ENCODE peak calls at places on chromosome 13, in six cellular contexts. W is neuronal stem cell, E is IMR-90, P is H9, F is H1, S is mesenchymal stem cell. Y is an unnamed sample.

GRCh38 chr13:20565120-20565736 is 1.7 kb upstream of the IFT88 start:
- DNase-seq in W (no peak), E (no peak), P (no peak), F (no peak), S (no peak), Y (peak)

GRCh38 chr13:102580552-102581169 is 16.1 kb upstream of the TPP2 start:
- DNase-seq in W (peak), E (peak), P (no peak), F (no peak), S (peak), Y (peak)

GRCh38 chr13:20197361-20197834 is 4.7 kb upstream of the GJB2 start:
- DNase-seq in W (peak), E (peak), P (no peak), F (no peak), S (peak), Y (no peak)

GRCh38 chr13:83731113-83731512 is 151.2 kb downstream of the SLITRK1 start:
- DNase-seq in W (no peak), E (no peak), P (no peak), F (no peak), S (no peak), Y (no peak)

GRCh38 chr13:107271226-107271625 is 703.3 kb upstream of the ARGLU1 start:
- DNase-seq in W (no peak), E (peak), P (peak), F (peak), S (peak), Y (no peak)

GRCh38 chr13:79724348-79725103 is 243.6 kb downstream of the NDFIP2 start:
- DNase-seq in W (no peak), E (no peak), P (no peak), F (no peak), S (no peak), Y (no peak)

GRCh38 chr13:84940167-84940566 is 859.1 kb downstream of the SLITRK6 start:
- DNase-seq in W (no peak), E (no peak), P (no peak), F (no peak), S (no peak), Y (no peak)

GRCh38 chr13:75137911-75138571 is 343.9 kb downstream of the TBC1D4 start:
- DNase-seq in W (no peak), E (no peak), P (no peak), F (no peak), S (no peak), Y (no peak)

GRCh38 chr13:78323848-78324247 is 279.5 kb downstream of the POU4F1 start:
- DNase-seq in W (no peak), E (no peak), P (no peak), F (no peak), S (no peak), Y (no peak)

GRCh38 chr13:47213057-47213456 is 316.2 kb upstream of the HTR2A start:
- DNase-seq in W (no peak), E (peak), P (no peak), F (no peak), S (no peak), Y (no peak)

GRCh38 chr13:45331981-45332830 is 8.8 kb downstream of the TPT1 start:
- DNase-seq in W (no peak), E (peak), P (no peak), F (no peak), S (peak), Y (peak)

GRCh38 chr13:112722433-112723250 is 32.8 kb downstream of the ATP11A start:
- DNase-seq in W (no peak), E (peak), P (no peak), F (no peak), S (peak), Y (peak)

GRCh38 chr13:48184260-48184659 is 48.7 kb upstream of the ITM2B start:
- DNase-seq in W (no peak), E (no peak), P (no peak), F (no peak), S (no peak), Y (no peak)

GRCh38 chr13:41649659-41650058 is 192.3 kb downstream of the RGCC start:
- DNase-seq in W (no peak), E (peak), P (no peak), F (no peak), S (peak), Y (peak)

GRCh38 chr13:93959796-93960533 is 519.5 kb downstream of the DCT start:
- DNase-seq in W (no peak), E (peak), P (no peak), F (no peak), S (peak), Y (no peak)

GRCh38 chr13:114068723-114069322 is 63.6 kb downstream of the RASA3 start:
- DNase-seq in W (no peak), E (peak), P (no peak), F (no peak), S (peak), Y (no peak)

GRCh38 chr13:76012091-76012721 is 376.1 kb downstream of the LMO7 start:
- DNase-seq in W (no peak), E (peak), P (no peak), F (no peak), S (peak), Y (no peak)

DNA sequence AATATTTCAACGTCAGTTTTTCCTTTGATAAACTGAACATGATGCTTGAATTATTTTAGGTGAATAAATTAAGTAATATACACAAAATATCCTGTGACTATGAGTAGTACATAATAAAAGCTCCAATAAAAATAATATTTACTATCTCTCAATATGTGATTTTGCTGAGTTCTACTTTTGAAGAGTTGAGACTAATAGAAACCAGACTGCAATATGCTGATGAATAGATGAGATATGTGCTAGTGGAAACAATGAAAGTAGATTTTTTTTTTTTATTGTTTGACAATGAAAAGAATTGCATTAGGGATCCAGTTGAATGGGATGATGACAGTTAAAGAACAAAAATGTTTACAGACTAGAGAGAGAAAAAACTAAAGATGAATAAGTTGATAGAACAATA is 16.4 kb upstream of the PCDH20 start:
- DNase-seq in W (no peak), E (no peak), P (no peak), F (no peak), S (no peak), Y (no peak)
- H4K91ac ChIP-seq in W (no peak), E (no peak), P (no peak), F (no peak), S (no peak), Y (no peak)

DNA sequence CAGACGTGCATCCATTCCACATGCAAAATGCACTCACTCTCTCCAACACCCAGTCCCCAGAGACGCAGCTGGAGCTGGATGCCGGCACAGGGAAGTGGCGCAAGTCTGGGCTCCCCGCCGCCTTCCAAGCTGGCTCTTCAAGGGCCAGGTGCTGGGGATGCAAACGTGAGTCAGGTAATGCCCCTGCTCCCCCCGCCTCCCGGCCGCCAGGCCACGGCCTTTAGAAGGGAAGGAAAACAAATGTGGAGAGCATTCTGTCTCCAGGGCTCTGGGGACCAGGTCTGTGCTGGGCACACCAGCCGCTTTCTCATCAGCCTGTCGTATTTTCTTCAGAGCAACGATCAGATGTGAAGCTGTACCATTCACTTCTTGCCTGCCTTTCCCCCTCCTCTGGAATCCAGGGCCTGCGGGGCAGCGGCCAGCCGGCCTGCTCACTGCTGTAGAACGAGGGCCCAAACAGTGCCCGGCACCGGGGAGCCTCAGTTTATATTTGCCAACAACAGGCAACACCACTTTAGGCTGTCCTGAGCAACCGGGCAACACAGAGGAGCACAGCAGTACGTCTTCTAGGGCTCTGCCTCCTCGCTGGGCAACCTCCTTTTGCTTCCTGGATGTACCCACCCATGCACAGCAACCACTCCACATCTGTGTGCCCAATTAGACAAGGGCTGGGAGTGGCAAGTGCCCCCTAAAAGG is 3.8 kb downstream of the RAB20 start:
- DNase-seq in W (no peak), E (no peak), P (no peak), F (no peak), S (no peak), Y (no peak)
- H3K23ac ChIP-seq in W (no peak), E (no peak), P (no peak), F (no peak), S (no peak), Y (no peak)

GRCh38 chr13:73765651-73766384 is 368.4 kb downstream of the KLF12 start:
- DNase-seq in W (peak), E (peak), P (peak), F (no peak), S (peak), Y (no peak)
- H2BK120ac ChIP-seq in W (no peak), E (no peak), P (no peak), F (no peak), S (peak), Y (no peak)

DNA sequence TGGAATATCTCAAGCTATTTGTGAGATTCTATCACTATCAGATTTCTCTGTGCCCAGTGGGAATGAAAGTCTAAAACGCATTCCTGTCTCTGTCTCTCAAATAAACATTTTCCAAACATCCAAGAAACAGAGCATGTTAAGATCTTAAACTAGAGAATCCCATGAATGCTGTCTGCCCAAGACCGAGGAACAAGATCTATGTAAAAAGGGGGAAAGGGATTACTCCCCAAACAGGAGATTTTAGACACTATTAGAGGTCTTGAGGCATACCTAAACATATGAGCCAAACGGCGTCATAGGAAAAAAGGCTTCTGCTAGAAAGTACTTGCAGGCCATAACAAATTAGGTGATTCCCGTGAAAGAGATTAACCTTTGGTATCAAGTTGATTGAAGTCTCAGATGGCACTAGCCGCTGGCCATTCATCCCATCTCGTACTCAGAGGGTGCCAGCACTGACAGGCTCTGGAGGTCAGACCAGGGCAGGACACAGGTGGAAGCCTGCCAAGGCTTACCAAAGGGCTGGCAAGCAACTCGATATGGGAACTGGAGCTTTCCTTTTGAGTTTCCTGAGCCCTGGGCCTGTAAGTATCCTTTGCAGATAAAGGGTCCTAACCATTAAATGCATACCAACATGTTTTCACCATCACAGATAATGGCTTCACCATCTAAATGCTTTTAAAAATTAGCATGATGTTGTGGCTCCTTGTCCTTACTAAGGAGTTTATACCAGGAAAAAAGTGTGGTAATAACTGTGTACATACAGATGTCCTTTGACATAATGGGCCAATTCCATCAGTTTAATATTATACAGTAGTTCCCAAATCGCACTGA is 225.2 kb downstream of the FOXO1 start:
- DNase-seq in W (no peak), E (no peak), P (no peak), F (no peak), S (no peak), Y (peak)
- H4K91ac ChIP-seq in W (no peak), E (no peak), P (no peak), F (no peak), S (no peak), Y (peak)

GRCh38 chr13:66513728-66514127 is 716.4 kb downstream of the PCDH9 start:
- DNase-seq in W (no peak), E (peak), P (no peak), F (no peak), S (peak), Y (no peak)

GRCh38 chr13:66520511-66521390 is 709.4 kb downstream of the PCDH9 start:
- DNase-seq in W (no peak), E (no peak), P (no peak), F (no peak), S (no peak), Y (no peak)

GRCh38 chr13:66518068-66518467 is 712.1 kb downstream of the PCDH9 start:
- DNase-seq in W (no peak), E (no peak), P (no peak), F (no peak), S (no peak), Y (no peak)

GRCh38 chr13:66519259-66519658 is 710.9 kb downstream of the PCDH9 start:
- DNase-seq in W (no peak), E (no peak), P (no peak), F (no peak), S (no peak), Y (no peak)
- H3K23ac ChIP-seq in W (no peak), E (no peak), P (no peak), F (no peak), S (no peak), Y (no peak)

GRCh38 chr13:39877134-39877533 is 221.7 kb downstream of the COG6 start:
- DNase-seq in W (no peak), E (no peak), P (no peak), F (no peak), S (no peak), Y (no peak)
- H2BK120ac ChIP-seq in W (no peak), E (no peak), P (no peak), F (no peak), S (no peak), Y (no peak)

GRCh38 chr13:33433316-33433715 is 147.8 kb upstream of the STARD13 start:
- DNase-seq in W (no peak), E (no peak), P (no peak), F (no peak), S (no peak), Y (no peak)
- H4K91ac ChIP-seq in W (no peak), E (no peak), P (no peak), F (no peak), S (no peak), Y (no peak)

DNA sequence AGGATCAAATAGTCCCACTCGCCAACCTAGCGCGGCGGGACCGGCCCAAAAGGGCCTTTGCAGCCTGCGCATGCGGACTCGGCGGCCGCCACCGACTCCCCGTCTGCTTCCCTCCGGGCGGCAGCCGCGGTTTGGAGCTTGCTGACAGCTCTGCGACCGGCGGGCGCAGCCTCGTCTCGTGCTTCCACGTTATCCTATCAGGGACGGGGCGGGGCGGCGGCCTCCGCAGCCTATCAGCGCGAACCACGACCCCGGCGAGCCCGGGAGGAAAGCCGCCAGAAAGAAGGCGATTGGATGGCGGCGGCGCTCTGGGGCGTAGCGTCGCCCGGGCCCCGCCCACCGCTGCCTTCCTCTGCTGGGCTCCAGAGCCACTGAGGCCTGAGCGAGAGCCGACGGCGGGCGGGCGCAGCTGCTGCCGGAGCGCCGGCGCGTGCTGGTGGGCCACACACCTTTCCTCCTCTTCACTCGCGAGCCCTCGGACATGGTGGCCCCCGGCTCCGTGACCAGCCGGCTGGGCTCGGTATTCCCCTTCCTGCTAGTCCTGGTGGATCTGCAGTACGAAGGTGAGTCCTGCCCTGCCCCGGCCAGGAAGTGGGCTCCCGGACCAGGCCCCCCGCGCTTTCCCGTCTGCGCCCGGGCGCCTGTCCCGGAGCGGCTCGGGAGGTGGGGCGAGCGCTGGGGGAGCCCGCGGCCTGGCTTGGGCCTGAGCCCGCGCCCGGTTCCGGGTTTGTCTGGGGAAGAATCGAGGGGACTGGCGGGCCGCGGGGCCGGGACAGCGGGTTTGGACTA is at the start of gene DNAJC3:
- DNase-seq in W (peak), E (peak), P (peak), F (peak), S (peak), Y (peak)
- H3K23ac ChIP-seq in W (peak), E (peak), P (no peak), F (no peak), S (peak), Y (no peak)

DNA sequence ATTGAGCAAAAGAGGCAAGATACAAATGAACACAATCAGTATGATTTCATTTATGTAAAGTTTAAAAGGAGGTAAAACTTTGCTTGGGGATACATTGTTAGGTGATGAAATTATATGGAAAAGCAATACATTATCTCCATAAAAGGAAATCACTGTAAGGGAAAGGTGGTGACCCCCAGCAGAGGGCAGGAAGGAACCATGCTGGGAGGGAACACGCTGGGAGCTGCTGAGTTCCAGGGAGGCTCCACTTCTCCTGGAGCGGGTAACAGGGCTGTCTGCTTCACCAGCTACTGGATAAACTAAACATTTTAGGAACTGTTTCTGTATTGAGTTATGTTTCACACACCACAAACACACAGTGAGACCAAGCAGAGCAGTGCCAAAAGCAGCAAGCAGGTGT is 91.2 kb downstream of the KATNAL1 start:
- DNase-seq in W (no peak), E (no peak), P (no peak), F (no peak), S (no peak), Y (no peak)
- H2BK120ac ChIP-seq in W (no peak), E (no peak), P (no peak), F (no peak), S (no peak), Y (no peak)

Y was measured in trophoblast cell.